ENCODE peak calls at places on chromosomes 5 and 9, in six cellular contexts. One of them, this sample, is unnamed.

GRCh38 chr9:136629879-136630661 is 32.6 kb upstream of the EGFL7 start:
- DNase-seq in aorta: peak
- DNase-seq in colonic mucosa: peak
- DNase-seq in left lung: peak
- DNase-seq in fibroblast of lung: peak
- DNase-seq in cardiac muscle cell: peak
- DNase-seq in this sample: no peak

GRCh38 chr9:100428871-100429654 is 2.1 kb downstream of the MSANTD3 start:
- DNase-seq in aorta: no peak
- DNase-seq in colonic mucosa: no peak
- DNase-seq in left lung: no peak
- DNase-seq in fibroblast of lung: peak
- DNase-seq in cardiac muscle cell: peak
- DNase-seq in this sample: no peak

GRCh38 chr9:112325127-112325526 is 8.3 kb downstream of the PTBP3 start:
- DNase-seq in aorta: no peak
- DNase-seq in colonic mucosa: no peak
- DNase-seq in left lung: no peak
- DNase-seq in fibroblast of lung: no peak
- DNase-seq in cardiac muscle cell: no peak
- DNase-seq in this sample: no peak

GRCh38 chr9:75483636-75484035 is 395.3 kb downstream of the OSTF1 start:
- DNase-seq in aorta: no peak
- DNase-seq in colonic mucosa: no peak
- DNase-seq in left lung: no peak
- DNase-seq in fibroblast of lung: peak
- DNase-seq in cardiac muscle cell: no peak
- DNase-seq in this sample: no peak

GRCh38 chr9:96553070-96553469 is 66.6 kb downstream of the CDC14B start:
- DNase-seq in aorta: no peak
- DNase-seq in colonic mucosa: no peak
- DNase-seq in left lung: no peak
- DNase-seq in fibroblast of lung: peak
- DNase-seq in cardiac muscle cell: peak
- DNase-seq in this sample: no peak

GRCh38 chr5:35877655-35878054 is 21.0 kb downstream of the IL7R start:
- DNase-seq in aorta: no peak
- DNase-seq in colonic mucosa: no peak
- DNase-seq in left lung: no peak
- DNase-seq in fibroblast of lung: peak
- DNase-seq in cardiac muscle cell: no peak
- DNase-seq in this sample: no peak

GRCh38 chr9:112050544-112051475 is 124.3 kb downstream of the SUSD1 start:
- DNase-seq in aorta: peak
- DNase-seq in colonic mucosa: peak
- DNase-seq in left lung: peak
- DNase-seq in fibroblast of lung: peak
- DNase-seq in cardiac muscle cell: peak
- DNase-seq in this sample: no peak

GRCh38 chr5:56211298-56211865 is 21.7 kb downstream of the ANKRD55 start:
- DNase-seq in aorta: peak
- DNase-seq in colonic mucosa: no peak
- DNase-seq in left lung: peak
- DNase-seq in fibroblast of lung: peak
- DNase-seq in cardiac muscle cell: peak
- DNase-seq in this sample: no peak

GRCh38 chr9:18826248-18826647 is 206.8 kb downstream of the SAXO1 start:
- DNase-seq in aorta: no peak
- DNase-seq in colonic mucosa: no peak
- DNase-seq in left lung: no peak
- DNase-seq in fibroblast of lung: no peak
- DNase-seq in cardiac muscle cell: no peak
- DNase-seq in this sample: no peak

GRCh38 chr9:6909186-6909585 is 151.4 kb downstream of the KDM4C start:
- DNase-seq in aorta: no peak
- DNase-seq in colonic mucosa: no peak
- DNase-seq in left lung: no peak
- DNase-seq in fibroblast of lung: no peak
- DNase-seq in cardiac muscle cell: no peak
- DNase-seq in this sample: no peak

GRCh38 chr5:168683247-168683926 is 104.2 kb upstream of the PANK3 start:
- DNase-seq in aorta: no peak
- DNase-seq in colonic mucosa: no peak
- DNase-seq in left lung: no peak
- DNase-seq in fibroblast of lung: no peak
- DNase-seq in cardiac muscle cell: no peak
- DNase-seq in this sample: no peak

GRCh38 chr5:154740957-154741356 is 14.2 kb upstream of the LARP1 start:
- DNase-seq in aorta: peak
- DNase-seq in colonic mucosa: no peak
- DNase-seq in left lung: peak
- DNase-seq in fibroblast of lung: peak
- DNase-seq in cardiac muscle cell: peak
- DNase-seq in this sample: no peak

GRCh38 chr5:16937023-16937379 is 913 bp upstream of the MYO10 start:
- DNase-seq in aorta: no peak
- DNase-seq in colonic mucosa: peak
- DNase-seq in left lung: no peak
- DNase-seq in fibroblast of lung: no peak
- DNase-seq in cardiac muscle cell: no peak
- DNase-seq in this sample: no peak

GRCh38 chr9:1729631-1730030 is 285.5 kb upstream of the SMARCA2 start:
- DNase-seq in aorta: no peak
- DNase-seq in colonic mucosa: no peak
- DNase-seq in left lung: no peak
- DNase-seq in fibroblast of lung: no peak
- DNase-seq in cardiac muscle cell: no peak
- DNase-seq in this sample: no peak

GRCh38 chr9:83030391-83031107 is 32.4 kb downstream of the RASEF start:
- DNase-seq in aorta: no peak
- DNase-seq in colonic mucosa: no peak
- DNase-seq in left lung: no peak
- DNase-seq in fibroblast of lung: peak
- DNase-seq in cardiac muscle cell: no peak
- DNase-seq in this sample: no peak

GRCh38 chr5:80668016-80668969 is 13.5 kb upstream of the DHFR start:
- DNase-seq in aorta: no peak
- DNase-seq in colonic mucosa: no peak
- DNase-seq in left lung: peak
- DNase-seq in fibroblast of lung: no peak
- DNase-seq in cardiac muscle cell: no peak
- DNase-seq in this sample: no peak

GRCh38 chr5:43386960-43387362 is 25.2 kb downstream of the CCL28 start:
- DNase-seq in aorta: no peak
- DNase-seq in colonic mucosa: no peak
- DNase-seq in left lung: no peak
- DNase-seq in fibroblast of lung: peak
- DNase-seq in cardiac muscle cell: no peak
- DNase-seq in this sample: no peak

GRCh38 chr5:66757219-66757833 is 161.1 kb downstream of the MAST4 start:
- DNase-seq in aorta: no peak
- DNase-seq in colonic mucosa: no peak
- DNase-seq in left lung: no peak
- DNase-seq in fibroblast of lung: peak
- DNase-seq in cardiac muscle cell: peak
- DNase-seq in this sample: no peak

GRCh38 chr9:18606831-18607230 is 132.9 kb downstream of the ADAMTSL1 start:
- DNase-seq in aorta: no peak
- DNase-seq in colonic mucosa: no peak
- DNase-seq in left lung: no peak
- DNase-seq in fibroblast of lung: peak
- DNase-seq in cardiac muscle cell: peak
- DNase-seq in this sample: peak

GRCh38 chr9:4883326-4883873 is 90.7 kb downstream of the RCL1 start:
- DNase-seq in aorta: no peak
- DNase-seq in colonic mucosa: no peak
- DNase-seq in left lung: no peak
- DNase-seq in fibroblast of lung: no peak
- DNase-seq in cardiac muscle cell: no peak
- DNase-seq in this sample: no peak

GRCh38 chr5:96338089-96338488 is 95.0 kb downstream of the PCSK1 start:
- DNase-seq in aorta: no peak
- DNase-seq in colonic mucosa: no peak
- DNase-seq in left lung: no peak
- DNase-seq in fibroblast of lung: no peak
- DNase-seq in cardiac muscle cell: no peak
- DNase-seq in this sample: no peak
- H3K27ac ChIP-seq in aorta: peak
- H3K27ac ChIP-seq in colonic mucosa: no peak
- H3K27ac ChIP-seq in left lung: peak
- H3K27ac ChIP-seq in fibroblast of lung: no peak
- H3K27ac ChIP-seq in cardiac muscle cell: no peak
- H3K27ac ChIP-seq in this sample: no peak

DNA sequence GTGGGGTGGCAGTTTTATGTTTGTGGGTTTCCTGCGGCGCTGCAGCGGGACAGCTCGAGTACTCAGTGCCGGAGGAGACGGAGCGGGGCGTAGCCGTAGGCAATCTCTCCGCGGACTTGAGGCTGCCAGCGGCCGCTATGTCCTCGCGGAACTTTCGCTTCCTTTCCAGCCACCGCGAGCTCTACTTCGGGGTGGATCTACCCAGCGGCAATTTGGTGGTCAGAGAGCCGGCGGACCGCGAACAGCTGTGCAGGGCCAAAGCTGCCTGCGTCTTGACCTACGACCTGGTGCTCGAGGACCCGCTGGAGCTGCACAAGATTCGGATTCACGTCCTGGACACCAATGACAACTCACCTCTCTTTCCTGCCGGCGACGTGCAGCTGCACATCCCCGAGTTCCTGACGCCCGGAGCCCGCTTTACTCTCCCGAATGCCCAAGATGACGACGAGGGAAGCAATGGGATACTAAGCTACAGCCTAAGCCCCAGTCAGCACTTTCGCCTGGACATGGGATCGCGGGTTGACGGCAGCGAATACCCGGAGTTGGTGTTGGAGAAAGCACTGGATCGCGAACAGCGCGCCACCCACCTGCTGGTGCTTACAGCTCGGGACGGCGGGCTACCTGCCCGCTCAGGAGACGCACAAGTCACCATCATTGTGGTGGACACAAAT is 939 bp downstream of the PCDHAC1 start:
- DNase-seq in aorta: peak
- DNase-seq in colonic mucosa: no peak
- DNase-seq in left lung: no peak
- DNase-seq in fibroblast of lung: peak
- DNase-seq in cardiac muscle cell: peak
- DNase-seq in this sample: peak
- H3K4me3 ChIP-seq in aorta: peak
- H3K4me3 ChIP-seq in colonic mucosa: peak
- H3K4me3 ChIP-seq in left lung: peak
- H3K4me3 ChIP-seq in fibroblast of lung: peak
- H3K4me3 ChIP-seq in cardiac muscle cell: peak
- H3K4me3 ChIP-seq in this sample: peak

DNA sequence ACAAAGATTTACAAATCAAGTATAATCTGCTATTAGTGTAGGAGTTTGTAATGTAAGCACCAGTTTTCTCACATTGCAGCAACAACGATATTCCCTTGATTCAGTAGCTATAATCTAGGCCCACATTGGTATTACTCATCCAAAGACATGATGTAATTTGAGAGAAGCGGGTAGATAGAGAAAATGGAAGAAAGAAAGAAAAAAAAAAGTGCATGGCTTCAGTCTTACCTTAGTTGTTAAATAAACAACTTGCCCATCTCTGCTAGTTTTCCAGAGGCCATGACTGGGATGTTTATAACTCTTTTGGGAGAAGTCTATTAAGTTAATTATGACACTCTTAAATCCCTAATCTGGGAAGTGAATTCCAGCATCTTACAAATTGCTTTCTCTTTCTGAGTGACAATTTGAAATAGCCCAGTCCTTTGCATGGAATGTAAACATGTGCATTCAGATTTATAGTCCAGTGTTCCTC is 2.8 kb downstream of the MELK start:
- DNase-seq in aorta: no peak
- DNase-seq in colonic mucosa: no peak
- DNase-seq in left lung: no peak
- DNase-seq in fibroblast of lung: peak
- DNase-seq in cardiac muscle cell: peak
- DNase-seq in this sample: no peak
- H3K27ac ChIP-seq in aorta: no peak
- H3K27ac ChIP-seq in colonic mucosa: no peak
- H3K27ac ChIP-seq in left lung: no peak
- H3K27ac ChIP-seq in fibroblast of lung: peak
- H3K27ac ChIP-seq in cardiac muscle cell: no peak
- H3K27ac ChIP-seq in this sample: no peak

GRCh38 chr5:59123595-59124561 is 541.0 kb downstream of the RAB3C start:
- DNase-seq in aorta: no peak
- DNase-seq in colonic mucosa: no peak
- DNase-seq in left lung: no peak
- DNase-seq in fibroblast of lung: no peak
- DNase-seq in cardiac muscle cell: no peak
- DNase-seq in this sample: no peak

GRCh38 chr5:59128646-59129290 is 545.9 kb downstream of the RAB3C start:
- DNase-seq in aorta: no peak
- DNase-seq in colonic mucosa: no peak
- DNase-seq in left lung: no peak
- DNase-seq in fibroblast of lung: no peak
- DNase-seq in cardiac muscle cell: peak
- DNase-seq in this sample: no peak

GRCh38 chr5:59126665-59127354 is 543.9 kb downstream of the RAB3C start:
- DNase-seq in aorta: no peak
- DNase-seq in colonic mucosa: no peak
- DNase-seq in left lung: no peak
- DNase-seq in fibroblast of lung: peak
- DNase-seq in cardiac muscle cell: peak
- DNase-seq in this sample: no peak

GRCh38 chr5:59125961-59126360 is 543.1 kb downstream of the RAB3C start:
- DNase-seq in aorta: no peak
- DNase-seq in colonic mucosa: no peak
- DNase-seq in left lung: no peak
- DNase-seq in fibroblast of lung: no peak
- DNase-seq in cardiac muscle cell: peak
- DNase-seq in this sample: no peak

DNA sequence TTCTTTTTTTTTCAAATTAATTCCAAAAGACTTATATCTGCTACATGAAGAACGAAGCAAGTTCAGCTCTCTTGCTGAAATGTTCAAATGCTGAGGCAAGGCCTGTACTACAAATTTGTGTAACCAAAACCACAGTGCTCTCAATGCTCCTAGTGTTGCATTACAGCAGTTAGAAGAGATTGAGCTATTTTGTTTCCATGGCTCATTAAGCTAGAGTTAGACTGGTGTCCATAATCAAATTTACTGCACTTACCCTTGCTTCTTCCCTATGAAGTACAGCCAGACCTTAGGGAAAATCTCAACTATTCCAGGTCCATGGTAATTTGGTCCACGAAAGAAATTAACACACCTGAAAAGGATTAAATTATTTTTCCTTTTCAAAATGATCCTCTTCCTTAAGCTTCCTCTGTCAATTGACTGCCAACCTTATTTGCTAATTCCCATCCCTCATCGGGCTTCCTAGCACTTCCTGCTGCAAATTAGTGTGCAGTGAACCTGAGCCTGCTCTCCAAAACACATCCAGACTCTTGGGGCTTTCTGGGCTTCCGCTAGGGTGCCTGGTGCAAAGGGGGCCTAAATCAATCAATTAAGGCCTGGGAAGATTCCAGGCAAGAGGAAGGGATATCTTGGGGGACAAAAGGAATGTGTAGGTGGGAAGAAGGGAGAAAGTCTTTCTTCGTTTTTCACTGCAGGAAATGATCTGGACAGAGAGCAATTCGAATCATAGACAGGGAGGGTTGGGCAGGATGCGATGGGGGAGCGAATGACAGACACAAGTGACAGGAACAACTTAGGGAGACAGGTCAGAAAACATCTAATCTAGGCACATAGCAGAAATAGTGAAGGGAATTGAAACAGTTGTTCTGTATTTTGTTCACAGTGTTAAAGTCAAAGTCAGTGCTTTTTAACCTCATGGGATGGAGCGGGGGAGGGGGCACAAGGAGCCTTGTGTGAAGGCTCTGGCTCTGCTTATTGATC is 542.4 kb downstream of the RAB3C start:
- DNase-seq in aorta: no peak
- DNase-seq in colonic mucosa: no peak
- DNase-seq in left lung: no peak
- DNase-seq in fibroblast of lung: no peak
- DNase-seq in cardiac muscle cell: peak
- DNase-seq in this sample: no peak
- H3K4me3 ChIP-seq in aorta: no peak
- H3K4me3 ChIP-seq in colonic mucosa: no peak
- H3K4me3 ChIP-seq in left lung: no peak
- H3K4me3 ChIP-seq in fibroblast of lung: no peak
- H3K4me3 ChIP-seq in cardiac muscle cell: no peak
- H3K4me3 ChIP-seq in this sample: no peak